ENCODE peak calls at places on chromosomes 3 and 15, in five cellular contexts. O is stomach, N is sigmoid colon, L is breast epithelium, D is HepG2. I is an unnamed sample.

GRCh38 chr3:157589168-157589567 is 86.0 kb upstream of the VEPH1 start:
- DNase-seq in O (no peak), N (no peak), L (no peak), D (no peak), I (no peak)

GRCh38 chr3:102532901-102533300 is 98.1 kb downstream of the ZPLD1 start:
- DNase-seq in O (no peak), N (no peak), L (no peak), D (no peak), I (no peak)

GRCh38 chr3:123618768-123619484 is 34.1 kb upstream of the HACD2 start:
- DNase-seq in O (peak), N (peak), L (no peak), D (no peak), I (no peak)

GRCh38 chr3:73665317-73665716 is 40.6 kb upstream of the PDZRN3 start:
- DNase-seq in O (no peak), N (no peak), L (no peak), D (no peak), I (no peak)

GRCh38 chr3:146605106-146605505 is at the start of gene PLSCR5:
- DNase-seq in O (no peak), N (no peak), L (no peak), D (peak), I (no peak)

GRCh38 chr3:157981819-157982218 is 124.4 kb downstream of the SHOX2 start:
- DNase-seq in O (no peak), N (no peak), L (no peak), D (no peak), I (no peak)

GRCh38 chr3:105827959-105828358 is 40.9 kb downstream of the CBLB start:
- DNase-seq in O (no peak), N (peak), L (no peak), D (peak), I (peak)

GRCh38 chr3:140377644-140378043 is 300.2 kb upstream of the TRIM42 start:
- DNase-seq in O (no peak), N (no peak), L (no peak), D (no peak), I (no peak)

GRCh38 chr15:70475439-70475781 is 287.9 kb downstream of the UACA start:
- DNase-seq in O (no peak), N (no peak), L (no peak), D (no peak), I (no peak)

GRCh38 chr3:21751891-21752290 is 881 bp upstream of the ZNF385D start:
- DNase-seq in O (no peak), N (no peak), L (no peak), D (no peak), I (no peak)

GRCh38 chr3:152399374-152399773 is 130.6 kb downstream of the MBNL1 start:
- DNase-seq in O (no peak), N (no peak), L (no peak), D (no peak), I (no peak)

GRCh38 chr3:100154171-100154570 is 39.9 kb upstream of the FILIP1L start:
- DNase-seq in O (no peak), N (no peak), L (no peak), D (no peak), I (no peak)

GRCh38 chr3:98518816-98519215 is 3.9 kb downstream of the CLDND1 start:
- DNase-seq in O (no peak), N (no peak), L (no peak), D (no peak), I (no peak)

GRCh38 chr3:158961911-158962310 is 160.1 kb downstream of the MFSD1 start:
- DNase-seq in O (no peak), N (no peak), L (no peak), D (no peak), I (no peak)

GRCh38 chr3:126977821-126978220 is 5.1 kb upstream of the PLXNA1 start:
- DNase-seq in O (no peak), N (no peak), L (no peak), D (no peak), I (peak)

GRCh38 chr3:31377045-31377642 is 155.6 kb upstream of the STT3B start:
- DNase-seq in O (peak), N (no peak), L (no peak), D (peak), I (peak)

GRCh38 chr3:24740367-24740766 is 245.7 kb upstream of the THRB start:
- DNase-seq in O (no peak), N (no peak), L (no peak), D (no peak), I (no peak)

GRCh38 chr15:40844543-40844981 is 714 bp downstream of the SPINT1 start:
- DNase-seq in O (peak), N (no peak), L (peak), D (no peak), I (peak)

GRCh38 chr15:90200534-90201139 is 493 bp upstream of the SEMA4B start:
- DNase-seq in O (no peak), N (no peak), L (no peak), D (no peak), I (no peak)

GRCh38 chr3:112446343-112446742 is 52.9 kb downstream of the BTLA start:
- DNase-seq in O (no peak), N (no peak), L (no peak), D (no peak), I (no peak)

GRCh38 chr3:128800241-128801187 is 74.5 kb downstream of the RAB7A start:
- DNase-seq in O (no peak), N (no peak), L (no peak), D (no peak), I (no peak)

GRCh38 chr3:13676618-13677017 is 127.7 kb downstream of the FBLN2 start:
- DNase-seq in O (no peak), N (no peak), L (no peak), D (no peak), I (no peak)

GRCh38 chr3:94234177-94234788 is 171.4 kb downstream of the NSUN3 start:
- DNase-seq in O (no peak), N (no peak), L (no peak), D (peak), I (no peak)

GRCh38 chr3:122947621-122948202 is 79.9 kb downstream of the SEMA5B start:
- DNase-seq in O (no peak), N (no peak), L (no peak), D (no peak), I (no peak)

GRCh38 chr3:87792532-87793321 is 266.1 kb downstream of the CGGBP1 start:
- DNase-seq in O (no peak), N (no peak), L (no peak), D (no peak), I (peak)

GRCh38 chr3:141280690-141281089 is 49.1 kb downstream of the PXYLP1 start:
- DNase-seq in O (no peak), N (no peak), L (no peak), D (no peak), I (no peak)

GRCh38 chr3:149610351-149611105 is 47.3 kb downstream of the WWTR1 start:
- DNase-seq in O (no peak), N (peak), L (no peak), D (peak), I (no peak)

GRCh38 chr3:52495777-52496602 is 852 bp downstream of the STAB1 start:
- DNase-seq in O (no peak), N (no peak), L (no peak), D (peak), I (peak)

GRCh38 chr3:50297896-50298725 is 1.1 kb downstream of the HYAL3 start:
- DNase-seq in O (no peak), N (peak), L (no peak), D (no peak), I (no peak)

GRCh38 chr3:14278265-14278798 is 99.7 kb downstream of the LSM3 start:
- DNase-seq in O (no peak), N (no peak), L (no peak), D (no peak), I (no peak)

GRCh38 chr15:83784975-83785374 is 131.1 kb downstream of the ADAMTSL3 start:
- DNase-seq in O (no peak), N (no peak), L (no peak), D (no peak), I (no peak)

DNA sequence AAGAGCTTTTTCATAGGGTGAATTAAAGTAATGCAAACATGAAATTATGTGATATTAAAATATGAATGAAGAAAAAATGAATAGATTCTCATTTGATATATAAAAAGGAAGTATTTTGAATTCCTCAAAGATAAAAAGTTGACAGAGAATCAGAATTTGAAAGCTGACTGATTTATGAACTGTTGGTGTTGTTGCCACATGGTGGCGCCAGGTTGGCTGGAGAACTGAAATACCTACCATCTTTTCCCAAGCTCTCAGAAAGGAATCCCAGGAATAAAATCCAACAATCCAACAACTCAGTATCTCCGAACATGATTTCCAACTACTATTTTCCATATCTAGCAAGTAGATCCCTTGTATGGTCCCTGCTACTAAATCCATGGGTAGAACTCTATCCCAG is 3.1 kb downstream of the MYRIP start:
- DNase-seq in O (peak), N (no peak), L (no peak), D (peak), I (no peak)
- TF ChIP-seq CTCF in O (no peak), N (no peak), L (peak), D (peak), I (no peak)

GRCh38 chr3:12588039-12588673 is 31.3 kb downstream of the MKRN2 start:
- DNase-seq in O (no peak), N (no peak), L (no peak), D (no peak), I (no peak)
- TF ChIP-seq POLR2AphosphoS5 in O (no peak), N (no peak), L (no peak), D (no peak), I (no peak)

DNA sequence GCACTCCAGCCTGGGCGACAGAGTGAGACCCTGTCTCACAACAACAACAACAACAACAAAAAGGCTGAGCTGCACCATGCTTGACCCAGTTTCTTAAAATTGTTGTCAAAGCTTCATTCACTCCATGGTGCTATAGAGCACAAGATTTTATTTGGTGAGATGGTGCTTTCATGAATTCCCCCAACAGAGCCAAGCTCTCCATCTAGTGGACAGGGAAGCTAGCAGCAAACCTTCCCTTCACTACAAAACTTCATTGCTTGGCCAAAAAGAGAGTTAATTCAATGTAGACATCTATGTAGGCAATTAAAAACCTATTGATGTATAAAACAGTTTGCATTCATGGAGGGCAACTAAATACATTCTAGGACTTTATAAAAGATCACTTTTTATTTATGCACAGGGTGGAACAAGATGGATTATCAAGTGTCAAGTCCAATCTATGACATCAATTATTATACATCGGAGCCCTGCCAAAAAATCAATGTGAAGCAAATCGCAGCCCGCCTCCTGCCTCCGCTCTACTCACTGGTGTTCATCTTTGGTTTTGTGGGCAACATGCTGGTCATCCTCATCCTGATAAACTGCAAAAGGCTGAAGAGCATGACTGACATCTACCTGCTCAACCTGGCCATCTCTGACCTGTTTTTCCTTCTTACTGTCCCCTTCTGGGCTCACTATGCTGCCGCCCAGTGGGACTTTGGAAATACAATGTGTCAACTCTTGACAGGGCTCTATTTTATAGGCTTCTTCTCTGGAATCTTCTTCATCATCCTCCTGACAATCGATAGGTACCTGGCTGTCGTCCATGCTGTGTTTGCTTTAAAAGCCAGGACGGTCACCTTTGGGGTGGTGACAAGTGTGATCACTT is 2.0 kb downstream of the CCR5 start:
- DNase-seq in O (no peak), N (no peak), L (no peak), D (no peak), I (peak)
- TF ChIP-seq CTCF in O (no peak), N (no peak), L (peak), D (peak), I (peak)

DNA sequence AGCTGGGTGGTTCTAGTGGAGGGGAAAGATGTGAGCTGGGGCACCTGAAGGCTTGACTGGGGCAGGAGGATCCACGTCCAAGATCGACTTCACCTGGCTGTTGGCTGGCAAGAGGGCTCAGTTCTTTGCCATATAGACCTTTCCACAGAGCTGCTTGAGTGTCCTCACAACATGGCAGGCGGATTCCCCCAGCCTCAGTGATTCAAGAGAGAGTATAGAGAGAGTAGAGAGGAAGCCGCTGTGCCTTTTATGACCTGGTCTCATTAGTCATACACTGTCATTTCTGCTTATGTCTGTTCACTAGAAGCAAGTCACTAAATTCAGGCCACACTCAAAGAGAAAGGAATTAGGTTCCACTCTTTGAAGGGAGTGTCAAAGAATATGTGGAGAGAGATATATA is 101.6 kb downstream of the APBA2 start:
- DNase-seq in O (no peak), N (no peak), L (no peak), D (no peak), I (no peak)
- TF ChIP-seq POLR2AphosphoS5 in O (no peak), N (no peak), L (no peak), D (no peak), I (no peak)

GRCh38 chr3:107791450-107791849 is 268.7 kb downstream of the BBX start:
- DNase-seq in O (no peak), N (no peak), L (no peak), D (no peak), I (no peak)

GRCh38 chr3:107796786-107797185 is 274.0 kb downstream of the BBX start:
- DNase-seq in O (no peak), N (no peak), L (no peak), D (peak), I (no peak)

GRCh38 chr3:107795514-107796094 is 272.8 kb downstream of the BBX start:
- DNase-seq in O (no peak), N (no peak), L (no peak), D (no peak), I (no peak)

GRCh38 chr3:107797586-107797985 is 274.8 kb downstream of the BBX start:
- DNase-seq in O (no peak), N (no peak), L (no peak), D (no peak), I (no peak)

GRCh38 chr3:107794664-107795443 is 272.1 kb downstream of the BBX start:
- DNase-seq in O (no peak), N (no peak), L (no peak), D (no peak), I (no peak)
- TF ChIP-seq CTCF in O (no peak), N (peak), L (peak), D (no peak), I (no peak)

I was measured in upper lobe of left lung.